ENCODE peak calls at places on chromosomes 2 and 18, in six cellular contexts. S is activated CD4-positive, alpha-beta T cell treated with anti-CD3 and anti-CD28 coated beads, Interleukin-2, amount 50 U/mL, for 1 hour; M is GM12865; J is lung microvascular endothelial cell; F is IMR-90; Z is activated naive CD4-positive, alpha-beta T cell. Y is an unnamed sample.

GRCh38 chr18:78160961-78161656 is 818.5 kb upstream of the SALL3 start:
- DNase-seq in S (no peak), M (no peak), J (peak; percentile 7), F (no peak), Z (no peak), Y (no peak)

GRCh38 chr2:203992496-203992895 is 55.9 kb downstream of the ICOS start:
- DNase-seq in S (no peak), M (no peak), J (no peak), F (no peak), Z (no peak), Y (no peak)

GRCh38 chr2:225004531-225004930 is 37.7 kb downstream of the DOCK10 start:
- DNase-seq in S (no peak), M (no peak), J (no peak), F (peak; percentile 71), Z (no peak), Y (no peak)

GRCh38 chr2:214410128-214410775 is 602 bp upstream of the VWC2L start:
- DNase-seq in S (no peak), M (no peak), J (no peak), F (no peak), Z (no peak), Y (no peak)

GRCh38 chr2:44822174-44822573 is 119.3 kb upstream of the SIX3 start:
- DNase-seq in S (no peak), M (no peak), J (no peak), F (no peak), Z (no peak), Y (no peak)

GRCh38 chr2:37456479-37456878 is 112.0 kb downstream of the QPCT start:
- DNase-seq in S (peak; percentile 12), M (peak; percentile 8), J (peak; percentile 42), F (no peak), Z (no peak), Y (no peak)

GRCh38 chr18:54529444-54529843 is 61.6 kb upstream of the DYNAP start:
- DNase-seq in S (no peak), M (no peak), J (no peak), F (no peak), Z (no peak), Y (no peak)

GRCh38 chr2:26712486-26713465 is 20.3 kb downstream of the KCNK3 start:
- DNase-seq in S (no peak), M (no peak), J (no peak), F (no peak), Z (no peak), Y (no peak)

GRCh38 chr2:96243843-96244242 is 22.0 kb downstream of the TMEM127 start:
- DNase-seq in S (no peak), M (no peak), J (no peak), F (no peak), Z (no peak), Y (no peak)

GRCh38 chr2:71896385-71897144 is 251.1 kb downstream of the CYP26B1 start:
- DNase-seq in S (no peak), M (no peak), J (no peak), F (no peak), Z (no peak), Y (no peak)

GRCh38 chr18:80229766-80230745 is 17.3 kb downstream of the PARD6G start:
- DNase-seq in S (no peak), M (no peak), J (no peak), F (no peak), Z (no peak), Y (no peak)

GRCh38 chr2:234679766-234680687 is 183.1 kb upstream of the ARL4C start:
- DNase-seq in S (no peak), M (no peak), J (peak; percentile 96), F (peak; percentile 99), Z (no peak), Y (no peak)

GRCh38 chr18:13420969-13421686 is 202.6 kb downstream of the LDLRAD4 start:
- DNase-seq in S (no peak), M (no peak), J (no peak), F (no peak), Z (no peak), Y (no peak)

Y was measured in memory B cell.